ENCODE peak calls at places on chromosomes 7 and 10, in six cellular contexts. M is mammary epithelial cell; Z is CD4-positive, alpha-beta memory T cell; N is Peyer's patch; B is psoas muscle; Q is pancreas. T is an unnamed sample.

GRCh38 chr7:22934023-22934422 is 79.9 kb downstream of the HYCC1 start:
- DNase-seq in M (no peak), Z (no peak), N (no peak), B (no peak), Q (no peak), T (no peak)

GRCh38 chr7:36606442-36607205 is 117.7 kb downstream of the AOAH start:
- DNase-seq in M (no peak), Z (no peak), N (no peak), B (no peak), Q (no peak), T (peak; percentile 58)

GRCh38 chr10:124186956-124187355 is 93.6 kb upstream of the CHST15 start:
- DNase-seq in M (no peak), Z (no peak), N (no peak), B (no peak), Q (no peak), T (no peak)

GRCh38 chr10:44262551-44263251 is 122.2 kb downstream of the CXCL12 start:
- DNase-seq in M (no peak), Z (no peak), N (no peak), B (no peak), Q (no peak), T (no peak)

GRCh38 chr10:32171213-32171612 is 115.0 kb upstream of the KIF5B start:
- DNase-seq in M (no peak), Z (no peak), N (no peak), B (no peak), Q (peak; percentile 82), T (no peak)

GRCh38 chr10:88097092-88097894 is 233.9 kb downstream of the PTEN start:
- DNase-seq in M (no peak), Z (no peak), N (no peak), B (no peak), Q (no peak), T (no peak)

GRCh38 chr10:74186678-74187077 is 35.7 kb downstream of the ADK start:
- DNase-seq in M (no peak), Z (no peak), N (no peak), B (no peak), Q (no peak), T (no peak)

GRCh38 chr10:15313844-15314243 is 57.2 kb downstream of the FAM171A1 start:
- DNase-seq in M (no peak), Z (no peak), N (no peak), B (no peak), Q (no peak), T (no peak)

GRCh38 chr7:117186218-117186617 is 136.6 kb downstream of the WNT2 start:
- DNase-seq in M (no peak), Z (no peak), N (no peak), B (no peak), Q (no peak), T (no peak)

GRCh38 chr7:38728145-38728544 is 97.0 kb upstream of the AMPH start:
- DNase-seq in M (no peak), Z (no peak), N (no peak), B (no peak), Q (no peak), T (no peak)

GRCh38 chr7:129780257-129781127 is 169.0 kb downstream of the NRF1 start:
- DNase-seq in M (peak; percentile 90), Z (no peak), N (peak; percentile 39), B (peak; percentile 66), Q (peak; percentile 94), T (peak; percentile 73)

GRCh38 chr10:26483554-26483953 is 45.4 kb downstream of the APBB1IP start:
- DNase-seq in M (no peak), Z (no peak), N (no peak), B (no peak), Q (no peak), T (no peak)

GRCh38 chr10:50400694-50401093 is 149.4 kb upstream of the ASAH2 start:
- DNase-seq in M (no peak), Z (no peak), N (no peak), B (no peak), Q (no peak), T (no peak)

GRCh38 chr7:120794100-120794729 is 63.7 kb downstream of the TSPAN12 start:
- DNase-seq in M (peak; percentile 54), Z (no peak), N (no peak), B (no peak), Q (no peak), T (no peak)

GRCh38 chr7:130345106-130345505 is 490 bp downstream of the CPA5 start:
- DNase-seq in M (no peak), Z (no peak), N (no peak), B (no peak), Q (no peak), T (no peak)

GRCh38 chr7:99287779-99288534 is 15.3 kb downstream of the MYH16 start:
- DNase-seq in M (no peak), Z (no peak), N (no peak), B (no peak), Q (no peak), T (no peak)

GRCh38 chr10:62356447-62356846 is 17.7 kb upstream of the ZNF365 start:
- DNase-seq in M (no peak), Z (no peak), N (no peak), B (no peak), Q (no peak), T (no peak)

GRCh38 chr10:29734640-29734979 is 99.8 kb upstream of the SVIL start:
- DNase-seq in M (peak; percentile 41), Z (no peak), N (no peak), B (no peak), Q (no peak), T (no peak)

DNA sequence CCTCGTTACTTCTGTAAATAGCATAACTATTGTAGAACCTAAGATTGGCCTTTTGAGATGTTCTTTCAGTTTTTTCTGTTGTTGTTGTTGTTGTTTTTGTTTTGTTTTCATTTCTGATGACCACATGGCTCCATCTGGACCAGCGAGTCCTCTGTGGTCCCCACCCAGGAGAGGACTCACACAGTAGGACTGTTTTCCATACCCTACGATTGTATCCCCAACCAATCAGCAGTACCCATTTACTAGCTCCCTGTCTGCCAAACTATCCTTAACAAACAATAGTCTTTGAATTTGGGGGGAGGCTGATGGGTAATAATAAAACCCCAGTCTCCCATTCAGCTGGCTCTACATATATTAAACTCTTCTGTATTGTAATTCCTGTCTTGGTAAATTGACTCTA is 329.5 kb downstream of the SEMA3D start:
- DNase-seq in M (no peak), Z (no peak), N (no peak), B (no peak), Q (no peak), T (no peak)
- H3K4me3 ChIP-seq in M (no peak overlapping the region), Z (no peak overlapping the region), N (no peak overlapping the region), B (no peak overlapping the region), Q (no peak overlapping the region), T (no peak overlapping the region)

DNA sequence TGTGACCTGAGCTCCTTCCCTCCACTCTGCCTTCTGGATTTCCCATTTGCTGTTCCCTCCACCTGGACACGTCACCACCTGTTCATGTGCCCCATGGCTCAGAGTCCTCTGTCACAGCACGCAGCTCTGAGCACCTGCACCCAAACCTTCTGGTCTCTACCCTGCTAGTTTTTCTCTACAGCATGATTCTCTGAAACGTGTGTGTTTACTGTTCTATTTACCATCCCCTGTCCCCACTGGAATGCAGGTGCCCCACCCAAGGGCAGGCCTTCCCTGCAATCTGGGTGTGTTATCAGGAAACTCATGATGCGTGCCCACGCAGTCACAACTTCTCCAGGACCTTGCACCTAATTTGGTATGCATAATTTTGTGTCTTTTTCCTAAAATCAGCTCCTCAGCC is 284.4 kb upstream of the IGFBP3 start:
- DNase-seq in M (peak; percentile 21), Z (no peak), N (no peak), B (no peak), Q (no peak), T (no peak)
- H3K4me1 ChIP-seq in M (peaks cover 4% of the 10 kb centered on the region), Z (no peaks in the 10 kb centered on the region), N (peaks cover 8% of the 10 kb centered on the region), B (no peaks in the 10 kb centered on the region), Q (no peaks in the 10 kb centered on the region), T (no peaks in the 10 kb centered on the region)

GRCh38 chr7:92848854-92849745 is 12.7 kb upstream of the CDK6 start:
- DNase-seq in M (no peak), Z (no peak), N (no peak), B (no peak), Q (no peak), T (no peak)

GRCh38 chr7:92851732-92852131 is 15.4 kb upstream of the CDK6 start:
- DNase-seq in M (peak; percentile 29), Z (no peak), N (no peak), B (no peak), Q (no peak), T (no peak)

GRCh38 chr7:92847305-92847704 is 10.9 kb upstream of the CDK6 start:
- DNase-seq in M (no peak), Z (no peak), N (no peak), B (no peak), Q (no peak), T (no peak)

GRCh38 chr7:92848441-92848840 is 12.1 kb upstream of the CDK6 start:
- DNase-seq in M (no peak), Z (no peak), N (no peak), B (no peak), Q (no peak), T (no peak)

DNA sequence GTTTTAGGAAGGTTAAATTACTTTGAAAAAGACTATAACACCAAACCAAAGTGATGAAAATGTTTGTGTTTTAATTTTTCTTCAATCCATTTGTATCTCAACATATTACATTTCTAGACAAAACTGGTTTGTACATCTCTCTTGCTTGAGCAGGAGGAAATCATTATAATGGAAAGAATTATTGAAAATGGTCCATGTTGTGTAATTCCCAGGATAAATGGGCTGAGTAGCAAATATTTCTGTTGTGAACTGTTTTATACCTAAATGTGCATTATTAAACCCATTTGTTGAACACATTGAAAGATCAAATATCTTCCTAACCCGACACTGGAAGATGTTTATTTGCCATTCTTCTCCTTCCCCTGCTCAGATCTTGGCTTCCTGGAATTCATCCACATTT is 14.1 kb upstream of the CDK6 start:
- DNase-seq in M (no peak), Z (no peak), N (no peak), B (no peak), Q (no peak), T (no peak)
- H3K27me3 ChIP-seq in M (no peaks in the 10 kb centered on the region), Z (no peaks in the 10 kb centered on the region), N (no peaks in the 10 kb centered on the region), B (no peaks in the 10 kb centered on the region), Q (no peaks in the 10 kb centered on the region), T (no peaks in the 10 kb centered on the region)

GRCh38 chr10:132418520-132419416 is 21.8 kb downstream of the PWWP2B start:
- DNase-seq in M (no peak), Z (no peak), N (peak; percentile 51), B (no peak), Q (peak; percentile 88), T (no peak)

GRCh38 chr10:132417249-132417878 is 20.4 kb downstream of the PWWP2B start:
- DNase-seq in M (no peak), Z (no peak), N (no peak), B (no peak), Q (no peak), T (no peak)

GRCh38 chr10:132416566-132417248 is 19.7 kb downstream of the PWWP2B start:
- DNase-seq in M (no peak), Z (no peak), N (no peak), B (no peak), Q (no peak), T (no peak)

GRCh38 chr10:132419631-132420468 is 22.9 kb downstream of the PWWP2B start:
- DNase-seq in M (no peak), Z (no peak), N (no peak), B (no peak), Q (no peak), T (no peak)

DNA sequence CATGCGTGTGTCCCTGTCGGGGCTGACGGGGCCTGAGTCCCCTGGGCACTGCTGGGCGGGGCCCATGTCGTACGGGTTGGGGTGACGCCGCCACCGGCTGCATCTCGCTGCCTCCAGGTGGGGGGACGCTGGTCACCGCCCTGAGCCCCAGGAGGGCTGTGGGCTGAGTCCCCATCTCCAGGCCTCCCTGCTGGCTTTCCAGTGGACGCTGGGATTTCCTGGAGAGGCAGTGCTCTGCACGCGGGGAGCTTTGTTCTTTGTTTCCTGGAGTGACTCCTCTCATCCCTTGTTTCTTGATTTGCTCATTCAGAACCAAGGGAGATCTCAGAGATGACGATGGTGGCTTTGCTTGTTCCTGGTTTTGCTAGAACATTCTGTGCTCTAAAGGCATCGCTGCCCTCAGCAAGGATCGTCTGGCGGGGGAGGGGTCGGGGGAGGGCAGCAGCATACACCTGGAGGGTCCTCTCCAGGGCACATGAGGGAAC is 21.0 kb downstream of the PWWP2B start:
- DNase-seq in M (no peak), Z (no peak), N (peak; percentile 76), B (no peak), Q (no peak), T (no peak)
- H3K4me3 ChIP-seq in M (no peak overlapping the region), Z (no peak overlapping the region), N (no peak overlapping the region), B (no peak overlapping the region), Q (no peak overlapping the region), T (no peak overlapping the region)

T was measured in CD8-positive, alpha-beta memory T cell.